ENCODE peak calls at places on chromosomes 13 and 19, in eight cellular contexts. P is CD8-positive, alpha-beta memory T cell; W is hypothalamus; L is kidney epithelial cell; K is mucosa of gallbladder; R is stimulated activated CD4-positive, alpha-beta T cell treated with anti-CD3 and anti-CD28 coated beads, Interleukin-1b, Interleukin-23, amount 100 ng/mL, for 24 hours; B is activated CD4-positive, alpha-beta T cell treated with anti-CD3 and anti-CD28 coated beads, Interleukin-2, amount 50 U/mL, for 1 hour; F is upper lobe of right lung. J is an unnamed sample.

GRCh38 chr19:6738726-6739389 is 622 bp upstream of the TRIP10 start:
- DNase-seq in P (peak; percentile 60), W (no peak), L (no peak), K (no peak), R (no peak), B (peak; percentile 16), F (peak; percentile 75), J (no peak)

GRCh38 chr13:23847545-23847944 is 41.7 kb downstream of the MIPEP start:
- DNase-seq in P (no peak), W (no peak), L (no peak), K (no peak), R (no peak), B (no peak), F (no peak), J (no peak)

GRCh38 chr13:37878496-37878895 is 8.9 kb upstream of the TRPC4 start:
- DNase-seq in P (no peak), W (no peak), L (no peak), K (no peak), R (no peak), B (no peak), F (no peak), J (no peak)

GRCh38 chr13:30925429-30925828 is 7.0 kb upstream of the TEX26 start:
- DNase-seq in P (no peak), W (no peak), L (no peak), K (no peak), R (no peak), B (no peak), F (no peak), J (no peak)

GRCh38 chr13:71514900-71515598 is 352.0 kb downstream of the DACH1 start:
- DNase-seq in P (no peak), W (no peak), L (no peak), K (no peak), R (no peak), B (no peak), F (no peak), J (no peak)

GRCh38 chr13:83827338-83827737 is 54.9 kb downstream of the SLITRK1 start:
- DNase-seq in P (no peak), W (no peak), L (no peak), K (no peak), R (no peak), B (no peak), F (no peak), J (no peak)

GRCh38 chr19:47020132-47020805 is 632 bp downstream of the NPAS1 start:
- DNase-seq in P (no peak), W (no peak), L (no peak), K (no peak), R (no peak), B (no peak), F (no peak), J (no peak)

GRCh38 chr19:27935669-27936068 is 1277.3 kb downstream of the UQCRFS1 start:
- DNase-seq in P (no peak), W (no peak), L (no peak), K (no peak), R (no peak), B (no peak), F (no peak), J (no peak)

GRCh38 chr19:44775676-44776240 is 1.9 kb upstream of the CBLC start:
- DNase-seq in P (no peak), W (no peak), L (no peak), K (no peak), R (no peak), B (no peak), F (no peak), J (no peak)

GRCh38 chr19:8505680-8506401 is 3.4 kb upstream of the PRAM1 start:
- DNase-seq in P (peak; percentile 73), W (peak; percentile 70), L (peak; percentile 19), K (peak; percentile 69), R (peak; percentile 45), B (peak; percentile 66), F (peak; percentile 92), J (no peak)

GRCh38 chr13:112104873-112105234 is 37.9 kb downstream of the SOX1 start:
- DNase-seq in P (no peak), W (no peak), L (no peak), K (no peak), R (no peak), B (no peak), F (no peak), J (no peak)

GRCh38 chr19:409006-409514 is at the start of gene C2CD4C:
- DNase-seq in P (peak; percentile 44), W (peak; percentile 12), L (no peak), K (no peak), R (no peak), B (peak; percentile 11), F (peak; percentile 66), J (no peak)

GRCh38 chr13:109110159-109110558 is 480.7 kb downstream of the MYO16 start:
- DNase-seq in P (no peak), W (no peak), L (no peak), K (no peak), R (no peak), B (no peak), F (no peak), J (no peak)

GRCh38 chr13:39038569-39038898 is 278 bp downstream of the NHLRC3 start:
- DNase-seq in P (peak; percentile 69), W (no peak), L (no peak), K (peak; percentile 16), R (peak; percentile 10), B (peak; percentile 43), F (no peak), J (no peak)

GRCh38 chr19:3098515-3099346 is 4.6 kb downstream of the GNA11 start:
- DNase-seq in P (no peak), W (no peak), L (no peak), K (no peak), R (no peak), B (no peak), F (peak; percentile 79), J (no peak)

GRCh38 chr19:12295191-12295590 is 508 bp upstream of the ZNF44 start:
- DNase-seq in P (no peak), W (no peak), L (no peak), K (no peak), R (no peak), B (no peak), F (no peak), J (no peak)

GRCh38 chr13:49356224-49356623 is 87.6 kb downstream of the CAB39L start:
- DNase-seq in P (no peak), W (no peak), L (peak; percentile 79), K (no peak), R (no peak), B (no peak), F (no peak), J (no peak)

GRCh38 chr13:23505007-23505406 is 65.2 kb upstream of the TNFRSF19 start:
- DNase-seq in P (no peak), W (no peak), L (no peak), K (no peak), R (no peak), B (no peak), F (no peak), J (no peak)

GRCh38 chr13:113491418-113491883 is 940 bp upstream of the DCUN1D2 start:
- DNase-seq in P (no peak), W (no peak), L (no peak), K (no peak), R (no peak), B (no peak), F (no peak), J (no peak)

GRCh38 chr13:46170687-46171086 is 11.3 kb downstream of the LCP1 start:
- DNase-seq in P (peak; percentile 62), W (no peak), L (no peak), K (no peak), R (no peak), B (peak; percentile 30), F (no peak), J (peak; percentile 74)

GRCh38 chr19:16588089-16588823 is 16.0 kb upstream of the SLC35E1 start:
- DNase-seq in P (peak; percentile 83), W (no peak), L (no peak), K (no peak), R (no peak), B (peak; percentile 61), F (no peak), J (peak; percentile 59)

GRCh38 chr19:15173746-15174404 is 26.9 kb downstream of the NOTCH3 start:
- DNase-seq in P (no peak), W (no peak), L (no peak), K (no peak), R (no peak), B (no peak), F (no peak), J (no peak)

GRCh38 chr13:110294146-110294545 is 12.8 kb downstream of the COL4A1 start:
- DNase-seq in P (no peak), W (no peak), L (no peak), K (no peak), R (no peak), B (no peak), F (no peak), J (no peak)

GRCh38 chr19:51366999-51367564 is 894 bp upstream of the ETFB start:
- DNase-seq in P (peak; percentile 64), W (peak; percentile 43), L (no peak), K (peak; percentile 40), R (no peak), B (peak; percentile 31), F (peak; percentile 79), J (no peak)

GRCh38 chr19:44846455-44847143 is 502 bp downstream of the NECTIN2 start:
- DNase-seq in P (no peak), W (no peak), L (no peak), K (no peak), R (no peak), B (no peak), F (no peak), J (no peak)

GRCh38 chr13:100478107-100478809 is 110.3 kb downstream of the GGACT start:
- DNase-seq in P (no peak), W (no peak), L (no peak), K (no peak), R (no peak), B (no peak), F (no peak), J (no peak)

GRCh38 chr13:62510906-62511655 is 1095.4 kb upstream of the PCDH20 start:
- DNase-seq in P (no peak), W (no peak), L (no peak), K (no peak), R (no peak), B (no peak), F (no peak), J (no peak)

GRCh38 chr13:27372896-27373295 is 51.5 kb upstream of the GTF3A start:
- DNase-seq in P (no peak), W (no peak), L (no peak), K (peak; percentile 22), R (no peak), B (no peak), F (peak; percentile 73), J (no peak)

GRCh38 chr13:100290165-100290801 is 201.4 kb downstream of the PCCA start:
- DNase-seq in P (no peak), W (no peak), L (no peak), K (no peak), R (no peak), B (no peak), F (no peak), J (no peak)

GRCh38 chr13:100534147-100534818 is 54.3 kb downstream of the GGACT start:
- DNase-seq in P (no peak), W (no peak), L (no peak), K (no peak), R (no peak), B (no peak), F (no peak), J (no peak)

GRCh38 chr13:50676602-50677001 is 166.9 kb downstream of the DLEU7 start:
- DNase-seq in P (no peak), W (no peak), L (peak; percentile 26), K (no peak), R (no peak), B (no peak), F (no peak), J (no peak)

GRCh38 chr19:57279418-57280164 is 694 bp upstream of the ZNF460 start:
- DNase-seq in P (peak; percentile 89), W (peak; percentile 82), L (peak; percentile 92), K (peak; percentile 91), R (peak; percentile 48), B (peak; percentile 67), F (peak; percentile 93), J (peak; percentile 72)

GRCh38 chr13:109231853-109232252 is 554.5 kb downstream of the IRS2 start:
- DNase-seq in P (no peak), W (no peak), L (no peak), K (no peak), R (no peak), B (no peak), F (no peak), J (no peak)

GRCh38 chr13:50529154-50529882 is 314.2 kb downstream of the DLEU7 start:
- DNase-seq in P (no peak), W (peak; percentile 69), L (no peak), K (peak; percentile 75), R (no peak), B (no peak), F (peak; percentile 91), J (no peak)